ENCODE peak calls at places on chromosomes 7 and 10, in nine cellular contexts. I, W, T, R, X, B, Q, S and M are unnamed samples.

GRCh38 chr7:27110163-27110976 is 7.9 kb upstream of the HOXA2 start:
- DNase-seq in W (no peak), R (peak), Q (no peak), B (peak), I (no peak), S (peak), X (peak), T (no peak), M (no peak)

GRCh38 chr10:5325076-5325475 is 39.7 kb upstream of the UCN3 start:
- DNase-seq in T (no peak), B (no peak), W (no peak), X (no peak), S (no peak), I (no peak), R (no peak), Q (no peak), M (no peak)

GRCh38 chr7:85392789-85393188 is 205.9 kb upstream of the SEMA3D start:
- DNase-seq in R (no peak), I (no peak), W (no peak), X (no peak), S (no peak), T (no peak), B (no peak), Q (no peak), M (no peak)

GRCh38 chr7:32059289-32060045 is 10.7 kb downstream of the PDE1C start:
- DNase-seq in R (peak), X (peak), S (no peak), T (no peak), B (no peak), W (no peak), I (no peak), Q (no peak), M (no peak)

GRCh38 chr7:24158976-24159375 is 125.0 kb upstream of the NPY start:
- DNase-seq in W (no peak), B (no peak), R (no peak), X (no peak), T (no peak), I (no peak), S (no peak), Q (no peak), M (no peak)

GRCh38 chr7:41955475-41956243 is 252.8 kb upstream of the INHBA start:
- DNase-seq in B (peak), I (peak), S (no peak), T (peak), X (peak), Q (no peak), W (peak), R (peak), M (no peak)

GRCh38 chr10:29151011-29151410 is 137.9 kb upstream of the LYZL1 start:
- DNase-seq in I (no peak), R (no peak), B (no peak), Q (no peak), T (no peak), S (no peak), X (no peak), W (no peak), M (no peak)

GRCh38 chr7:37826825-37827224 is 21.6 kb upstream of the NME8 start:
- DNase-seq in Q (peak), S (no peak), T (no peak), R (no peak), B (no peak), X (no peak), W (no peak), I (no peak), M (no peak)

GRCh38 chr7:2116903-2117680 is 115.7 kb downstream of the MAD1L1 start:
- DNase-seq in B (no peak), Q (no peak), I (peak), X (peak), W (no peak), R (peak), S (no peak), T (no peak), M (no peak)

GRCh38 chr7:130436253-130436652 is 4.6 kb downstream of the CEP41 start:
- DNase-seq in R (no peak), B (no peak), W (no peak), S (no peak), Q (no peak), X (no peak), T (no peak), I (no peak), M (no peak)

GRCh38 chr7:32155712-32156111 is 85.5 kb upstream of the PDE1C start:
- DNase-seq in Q (no peak), B (no peak), W (no peak), T (no peak), S (no peak), X (peak), I (no peak), R (no peak), M (no peak)

GRCh38 chr10:88896336-88897018 is 16.4 kb downstream of the STAMBPL1 start:
- DNase-seq in Q (no peak), S (no peak), B (no peak), X (no peak), T (no peak), I (no peak), W (no peak), R (peak), M (peak)

GRCh38 chr10:88897019-88897853 is 17.2 kb downstream of the STAMBPL1 start:
- DNase-seq in T (no peak), W (no peak), S (no peak), X (no peak), Q (no peak), B (no peak), I (no peak), R (peak), M (peak)

GRCh38 chr10:88892223-88892967 is 12.3 kb downstream of the STAMBPL1 start:
- DNase-seq in X (peak), Q (no peak), R (no peak), I (no peak), S (no peak), T (no peak), B (peak), W (no peak), M (no peak)

GRCh38 chr10:88893611-88894010 is 13.6 kb downstream of the STAMBPL1 start:
- DNase-seq in X (peak), Q (no peak), W (no peak), I (no peak), S (no peak), T (no peak), B (no peak), R (no peak), M (no peak)

DNA sequence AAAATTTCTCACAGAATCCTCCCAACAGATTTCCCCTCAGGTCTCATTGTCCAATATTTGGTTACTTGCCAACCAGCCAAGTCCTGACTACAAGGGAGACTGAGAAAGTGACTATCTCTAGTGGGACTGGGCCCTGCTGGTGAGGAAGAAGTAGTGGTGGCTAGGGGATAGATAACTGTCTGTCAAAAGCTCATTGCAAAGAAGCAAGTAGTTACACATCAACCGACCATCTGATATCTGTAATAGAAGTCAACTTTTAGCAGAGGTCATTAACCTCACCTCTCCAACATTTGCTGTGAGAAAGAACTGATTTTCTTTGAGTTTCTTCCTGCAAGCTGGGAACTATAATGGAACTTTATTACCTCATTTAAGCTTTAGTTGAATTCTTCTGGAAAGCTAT is 15.2 kb downstream of the STAMBPL1 start:
- DNase-seq in S (no peak), B (no peak), R (peak), T (no peak), Q (no peak), X (no peak), W (no peak), I (no peak), M (no peak)
- TF ChIP-seq CTCF in S (no peak), B (no peak), R (no peak), T (no peak), Q (no peak), X (no peak), W (no peak), I (no peak), M (no peak)

DNA sequence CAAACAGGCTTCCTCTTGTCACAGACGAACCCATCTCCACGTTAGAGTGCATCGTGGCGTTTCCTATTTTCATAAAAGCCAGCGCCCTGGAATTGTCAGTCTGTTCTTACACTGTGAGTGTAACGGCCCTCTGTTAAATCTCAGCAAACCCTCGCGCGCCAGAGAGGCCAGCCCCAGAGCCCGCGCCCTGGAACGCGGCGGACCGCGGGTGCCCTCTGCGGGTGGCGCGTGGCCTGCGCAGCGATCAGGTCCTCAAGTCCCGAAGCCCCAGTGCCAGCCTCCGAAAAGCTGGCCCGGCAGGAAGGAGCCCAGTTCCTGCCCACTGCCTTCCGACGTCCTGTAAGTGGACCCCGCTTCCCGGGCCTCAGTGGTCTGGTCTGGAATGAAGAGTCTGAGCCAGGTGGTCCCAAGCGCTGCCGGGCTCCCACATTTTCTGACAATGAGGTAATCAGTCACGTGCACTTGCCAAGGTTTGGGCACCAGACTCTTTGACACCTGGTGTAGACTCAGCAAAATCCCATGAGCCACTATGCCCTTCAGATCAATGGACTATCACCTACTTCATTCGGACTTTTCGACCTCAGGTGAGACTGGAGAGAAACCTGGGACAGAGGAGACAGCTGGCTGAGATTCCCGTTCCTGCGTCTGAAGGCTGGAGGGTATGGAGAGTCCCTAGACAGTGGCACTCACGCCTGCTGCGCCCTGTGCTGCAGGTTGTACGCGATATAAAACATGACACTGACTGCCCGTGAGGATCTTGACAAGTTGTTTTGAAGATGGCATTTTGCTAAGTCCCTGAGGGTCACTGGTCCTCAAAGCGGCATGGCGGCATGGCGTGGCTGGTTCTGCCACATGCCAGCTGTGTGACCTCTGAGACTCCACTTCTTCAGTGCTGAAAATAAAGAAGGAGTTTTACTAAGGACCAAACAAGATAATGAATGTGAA is 109.4 kb upstream of the LANCL2 start:
- DNase-seq in Q (peak), T (peak), W (peak), I (peak), R (peak), X (peak), B (peak), S (peak), M (peak)
- TF ChIP-seq CTCF in Q (peak), T (no peak), W (peak), I (peak), R (peak), X (peak), B (peak), S (peak), M (no peak)

GRCh38 chr10:74738052-74738451 is 88.3 kb upstream of the KAT6B start:
- DNase-seq in Q (peak), X (peak), W (no peak), B (no peak), I (no peak), S (no peak), T (no peak), R (no peak), M (no peak)

GRCh38 chr10:74738543-74738942 is 87.9 kb upstream of the KAT6B start:
- DNase-seq in W (no peak), I (no peak), R (no peak), T (no peak), X (no peak), S (no peak), B (no peak), Q (peak), M (no peak)

GRCh38 chr10:74743401-74743800 is 83.0 kb upstream of the KAT6B start:
- DNase-seq in T (no peak), Q (no peak), I (no peak), S (no peak), R (no peak), X (no peak), W (no peak), B (no peak), M (no peak)

GRCh38 chr10:74736029-74736428 is 90.4 kb upstream of the KAT6B start:
- DNase-seq in X (no peak), Q (no peak), S (no peak), T (no peak), I (no peak), R (no peak), W (no peak), B (no peak), M (no peak)

DNA sequence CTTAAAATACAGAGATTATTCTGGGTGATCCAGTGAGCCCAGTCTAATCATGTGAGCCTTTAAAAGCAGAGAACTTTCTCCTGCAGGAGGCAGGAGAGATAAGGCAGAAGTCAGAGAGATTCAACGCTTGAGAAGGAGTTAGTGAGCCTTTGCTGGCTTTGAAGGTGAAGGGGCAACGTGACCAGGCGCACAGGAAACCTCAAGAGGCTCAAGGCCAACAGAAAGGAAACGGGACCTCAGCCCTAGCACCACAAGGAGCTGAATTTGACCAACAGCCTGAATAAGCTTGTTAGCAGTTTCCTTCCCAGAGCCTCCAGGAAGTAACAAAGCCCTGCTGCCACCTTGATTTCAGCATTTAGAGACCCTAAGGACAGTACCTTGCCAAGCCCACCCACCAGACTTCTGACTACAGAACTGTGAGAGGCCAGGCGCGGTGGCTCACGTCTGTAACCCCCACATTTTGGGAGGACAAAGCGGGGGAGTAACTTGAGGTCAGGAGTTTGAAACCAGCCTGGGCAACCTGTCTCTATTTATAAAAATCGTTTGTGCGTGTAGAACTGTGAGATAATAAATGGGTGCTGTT is 87.3 kb upstream of the KAT6B start:
- DNase-seq in I (no peak), T (no peak), X (peak), B (peak), W (no peak), Q (peak), S (peak), R (no peak), M (peak)
- TF ChIP-seq CTCF in I (no peak), T (no peak), X (peak), B (peak), W (no peak), Q (peak), S (peak), R (peak), M (no peak)

DNA sequence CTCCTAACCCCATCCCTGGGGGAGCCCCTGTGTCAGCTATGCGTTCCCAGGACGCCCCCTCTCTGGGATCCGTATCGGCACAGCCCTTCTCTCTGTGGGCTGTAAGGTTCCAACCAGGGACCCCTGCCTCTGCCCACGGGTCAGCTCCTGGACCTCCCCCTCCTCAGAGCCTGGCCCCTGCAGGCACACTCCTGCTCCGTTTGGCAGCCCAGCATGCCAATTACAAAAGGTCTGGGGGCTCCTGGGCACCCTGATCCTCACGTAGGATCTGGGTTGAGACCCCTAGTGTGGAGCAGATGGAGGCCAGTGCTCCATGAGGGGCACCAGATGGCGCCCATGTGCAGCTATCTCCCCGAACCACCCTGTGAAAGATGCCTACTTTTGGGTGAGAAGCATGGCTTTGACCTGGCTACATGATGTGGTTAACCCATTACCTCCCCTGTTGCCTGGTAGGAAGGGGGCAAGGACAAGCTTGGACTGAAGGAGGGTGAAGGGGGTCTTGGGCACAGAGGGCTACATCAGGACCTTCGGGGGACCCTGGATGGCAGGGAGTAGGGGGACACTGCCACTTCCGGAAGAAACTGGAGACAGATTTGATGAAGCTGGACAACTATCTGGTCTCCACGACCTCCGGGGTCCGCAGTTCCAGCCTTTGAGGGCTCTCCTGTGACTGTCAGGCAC is 9.0 kb downstream of the TACR2 start:
- DNase-seq in B (peak), I (peak), X (no peak), Q (peak), W (no peak), T (no peak), R (no peak), S (no peak), M (peak)
- TF ChIP-seq CTCF in B (peak), I (no peak), X (peak), Q (peak), W (no peak), T (no peak), R (peak), S (no peak), M (peak)

GRCh38 chr7:99386584-99387238 is 12.2 kb downstream of the ARPC1B start:
- DNase-seq in B (no peak), R (no peak), I (no peak), T (no peak), Q (peak), X (peak), W (no peak), S (peak), M (peak)
- TF ChIP-seq CTCF in B (peak), R (no peak), I (no peak), T (no peak), Q (peak), X (peak), W (no peak), S (peak), M (peak)